ENCODE peak calls at places on chromosomes 3 and 15, in seven cellular contexts. C, V, S, Z, E, X and U are unnamed samples.

GRCh38 chr3:150223090-150223489 is 185.0 kb upstream of the TSC22D2 start:
- DNase-seq in C (no peak), V (no peak), S (no peak), Z (no peak), E (no peak), X (no peak), U (no peak)

GRCh38 chr3:190427108-190427507 is 22.6 kb downstream of the TMEM207 start:
- DNase-seq in C (no peak), V (no peak), S (no peak), Z (no peak), E (no peak), X (no peak), U (no peak)

GRCh38 chr3:172129868-172130751 is 90.7 kb downstream of the FNDC3B start:
- DNase-seq in C (peak; percentile 97), V (peak; percentile 84), S (no peak), Z (peak; percentile 28), E (no peak), X (no peak), U (peak; percentile 97)

GRCh38 chr3:56491566-56491965 is 23.3 kb upstream of the ERC2 start:
- DNase-seq in C (no peak), V (no peak), S (no peak), Z (no peak), E (no peak), X (no peak), U (no peak)

GRCh38 chr15:52780172-52780980 is 9.8 kb downstream of the ONECUT1 start:
- DNase-seq in C (no peak), V (peak; percentile 64), S (peak; percentile 22), Z (peak; percentile 67), E (peak; percentile 90), X (peak; percentile 73), U (no peak)

GRCh38 chr3:90007786-90008499 is 900.5 kb downstream of the EPHA3 start:
- DNase-seq in C (peak; percentile 66), V (no peak), S (no peak), Z (no peak), E (no peak), X (no peak), U (no peak)

GRCh38 chr15:49190586-49190985 is 20.5 kb downstream of the GALK2 start:
- DNase-seq in C (no peak), V (no peak), S (no peak), Z (no peak), E (no peak), X (no peak), U (no peak)

GRCh38 chr15:76972420-76973361 is 22.2 kb upstream of the PSTPIP1 start:
- DNase-seq in C (no peak), V (no peak), S (no peak), Z (no peak), E (no peak), X (no peak), U (peak; percentile 49)

GRCh38 chr3:23580337-23580736 is 225.4 kb upstream of the UBE2E1 start:
- DNase-seq in C (no peak), V (peak; percentile 21), S (no peak), Z (no peak), E (no peak), X (no peak), U (no peak)

GRCh38 chr3:107969994-107970896 is 120.6 kb downstream of the CD47 start:
- DNase-seq in C (no peak), V (no peak), S (no peak), Z (no peak), E (no peak), X (no peak), U (peak; percentile 40)

GRCh38 chr3:113514265-113514769 is 639 bp downstream of the SPICE1 start:
- DNase-seq in C (no peak), V (no peak), S (no peak), Z (no peak), E (no peak), X (no peak), U (no peak)

GRCh38 chr3:150469031-150469930 is 61.2 kb downstream of the TSC22D2 start:
- DNase-seq in C (peak; percentile 70), V (peak; percentile 80), S (no peak), Z (no peak), E (peak; percentile 64), X (no peak), U (peak; percentile 96)

GRCh38 chr15:36591534-36592411 is 12.3 kb downstream of the CDIN1 start:
- DNase-seq in C (no peak), V (peak; percentile 6), S (no peak), Z (no peak), E (no peak), X (no peak), U (no peak)

GRCh38 chr15:51846463-51847230 is 17.2 kb downstream of the TMOD3 start:
- DNase-seq in C (no peak), V (no peak), S (no peak), Z (no peak), E (no peak), X (no peak), U (no peak)

GRCh38 chr3:4983739-4984510 is 4.7 kb downstream of the BHLHE40 start:
- DNase-seq in C (peak; percentile 81), V (no peak), S (peak; percentile 64), Z (peak; percentile 69), E (peak; percentile 70), X (peak; percentile 69), U (peak; percentile 96)

GRCh38 chr3:132749786-132750185 is 27.6 kb upstream of the NPHP3 start:
- DNase-seq in C (no peak), V (no peak), S (no peak), Z (no peak), E (no peak), X (no peak), U (no peak)

GRCh38 chr3:190024912-190025311 is 95.8 kb downstream of the P3H2 start:
- DNase-seq in C (no peak), V (no peak), S (no peak), Z (no peak), E (no peak), X (peak; percentile 22), U (no peak)

GRCh38 chr15:98648654-98649537 is 557 bp downstream of the IGF1R start:
- DNase-seq in C (peak; percentile 78), V (no peak), S (no peak), Z (peak; percentile 33), E (peak; percentile 80), X (peak; percentile 71), U (peak; percentile 73)

GRCh38 chr15:98438907-98439306 is 209.4 kb upstream of the IGF1R start:
- DNase-seq in C (no peak), V (no peak), S (no peak), Z (no peak), E (no peak), X (no peak), U (peak; percentile 22)

GRCh38 chr3:117719316-117719926 is 1009.8 kb downstream of the TUSC7 start:
- DNase-seq in C (no peak), V (peak; percentile 6), S (no peak), Z (no peak), E (no peak), X (peak; percentile 12), U (no peak)

GRCh38 chr15:59274126-59274970 is 67.7 kb downstream of the LDHAL6B start:
- DNase-seq in C (no peak), V (no peak), S (no peak), Z (no peak), E (no peak), X (no peak), U (no peak)

GRCh38 chr3:155805204-155805801 is 775 bp downstream of the C3orf33 start:
- DNase-seq in C (no peak), V (peak; percentile 20), S (no peak), Z (no peak), E (no peak), X (no peak), U (peak; percentile 59)

GRCh38 chr3:164486150-164486549 is 592.1 kb downstream of the SI start:
- DNase-seq in C (no peak), V (no peak), S (no peak), Z (no peak), E (no peak), X (no peak), U (no peak)

GRCh38 chr15:31045606-31046005 is 54.2 kb upstream of the MTMR10 start:
- DNase-seq in C (no peak), V (no peak), S (no peak), Z (no peak), E (no peak), X (no peak), U (no peak)

GRCh38 chr15:39400002-39400401 is 180.9 kb upstream of the THBS1 start:
- DNase-seq in C (no peak), V (no peak), S (no peak), Z (no peak), E (no peak), X (no peak), U (no peak)

GRCh38 chr15:89138999-89139612 is 50.9 kb downstream of the ABHD2 start:
- DNase-seq in C (peak; percentile 62), V (no peak), S (no peak), Z (no peak), E (no peak), X (no peak), U (no peak)

GRCh38 chr3:126678691-126679317 is 23.9 kb upstream of the TXNRD3 start:
- DNase-seq in C (no peak), V (no peak), S (no peak), Z (no peak), E (no peak), X (no peak), U (peak; percentile 45)

GRCh38 chr3:107803170-107803569 is 280.4 kb downstream of the BBX start:
- DNase-seq in C (no peak), V (no peak), S (no peak), Z (no peak), E (no peak), X (no peak), U (no peak)

GRCh38 chr3:54962200-54962599 is 34.3 kb upstream of the LRTM1 start:
- DNase-seq in C (no peak), V (no peak), S (no peak), Z (no peak), E (no peak), X (no peak), U (no peak)

GRCh38 chr3:120162400-120162799 is 68.2 kb upstream of the GSK3B start:
- DNase-seq in C (no peak), V (no peak), S (no peak), Z (no peak), E (no peak), X (no peak), U (no peak)

GRCh38 chr3:16377847-16378302 is 112.9 kb downstream of the OXNAD1 start:
- DNase-seq in C (no peak), V (no peak), S (no peak), Z (no peak), E (no peak), X (no peak), U (no peak)

GRCh38 chr3:141000027-141000663 is 51.0 kb upstream of the SPSB4 start:
- DNase-seq in C (peak; percentile 67), V (peak; percentile 17), S (no peak), Z (peak; percentile 43), E (peak; percentile 93), X (peak; percentile 53), U (peak; percentile 87)

GRCh38 chr3:139629033-139629432 is 48.7 kb downstream of the NMNAT3 start:
- DNase-seq in C (no peak), V (peak; percentile 28), S (no peak), Z (no peak), E (peak; percentile 79), X (peak; percentile 24), U (peak; percentile 73)

GRCh38 chr3:141076821-141077571 is 25.8 kb downstream of the SPSB4 start:
- DNase-seq in C (peak; percentile 72), V (no peak), S (no peak), Z (no peak), E (peak; percentile 78), X (peak; percentile 39), U (peak; percentile 86)